ENCODE peak calls at places on chromosomes 5 and 9, in four cellular contexts. One of them, this sample, is unnamed.

GRCh38 chr5:56816546-56817081 is 1.3 kb downstream of the MAP3K1 start:
- DNase-seq in HL-60: peak; percentile 56
- DNase-seq in foreskin fibroblast: peak; percentile 41
- DNase-seq in HepG2: peak; percentile 84
- DNase-seq in this sample: peak; percentile 11

GRCh38 chr9:27421567-27421966 is 102.5 kb upstream of the IFNK start:
- DNase-seq in HL-60: no peak
- DNase-seq in foreskin fibroblast: no peak
- DNase-seq in HepG2: no peak
- DNase-seq in this sample: no peak

GRCh38 chr9:132977626-132978450 is 656 bp upstream of the GFI1B start:
- DNase-seq in HL-60: peak; percentile 71
- DNase-seq in foreskin fibroblast: peak; percentile 29
- DNase-seq in HepG2: peak; percentile 76
- DNase-seq in this sample: peak; percentile 30

GRCh38 chr5:170467000-170467707 is 36.7 kb upstream of the KCNIP1 start:
- DNase-seq in HL-60: no peak
- DNase-seq in foreskin fibroblast: peak; percentile 88
- DNase-seq in HepG2: no peak
- DNase-seq in this sample: peak; percentile 68

GRCh38 chr5:148912714-148913398 is 86.4 kb downstream of the ADRB2 start:
- DNase-seq in HL-60: no peak
- DNase-seq in foreskin fibroblast: peak; percentile 98
- DNase-seq in HepG2: peak; percentile 16
- DNase-seq in this sample: peak; percentile 99

GRCh38 chr9:1804128-1804865 is 210.8 kb upstream of the SMARCA2 start:
- DNase-seq in HL-60: no peak
- DNase-seq in foreskin fibroblast: no peak
- DNase-seq in HepG2: no peak
- DNase-seq in this sample: no peak

GRCh38 chr5:95823241-95823737 is 763 bp upstream of the GLRX start:
- DNase-seq in HL-60: no peak
- DNase-seq in foreskin fibroblast: no peak
- DNase-seq in HepG2: no peak
- DNase-seq in this sample: no peak

GRCh38 chr5:110769282-110769681 is 30.5 kb downstream of the SLC25A46 start:
- DNase-seq in HL-60: no peak
- DNase-seq in foreskin fibroblast: peak; percentile 76
- DNase-seq in HepG2: no peak
- DNase-seq in this sample: peak; percentile 21

GRCh38 chr9:131037336-131038255 is 28.6 kb downstream of the LAMC3 start:
- DNase-seq in HL-60: no peak
- DNase-seq in foreskin fibroblast: no peak
- DNase-seq in HepG2: no peak
- DNase-seq in this sample: peak; percentile 36

GRCh38 chr9:77981907-77982306 is 49.7 kb downstream of the GNAQ start:
- DNase-seq in HL-60: no peak
- DNase-seq in foreskin fibroblast: no peak
- DNase-seq in HepG2: no peak
- DNase-seq in this sample: no peak

GRCh38 chr5:133247881-133248642 is 196.2 kb downstream of the HSPA4 start:
- DNase-seq in HL-60: no peak
- DNase-seq in foreskin fibroblast: no peak
- DNase-seq in HepG2: peak; percentile 74
- DNase-seq in this sample: peak; percentile 24
- TF ChIP-seq CTCF in HL-60: no peak
- TF ChIP-seq CTCF in foreskin fibroblast: peak; percentile 26
- TF ChIP-seq CTCF in HepG2: peak; percentile 88
- TF ChIP-seq CTCF in this sample: peak; percentile 66

GRCh38 chr5:61256474-61256873 is 75.6 kb upstream of the ZSWIM6 start:
- DNase-seq in HL-60: no peak
- DNase-seq in foreskin fibroblast: no peak
- DNase-seq in HepG2: no peak
- DNase-seq in this sample: no peak
- TF ChIP-seq CTCF in HL-60: no peak
- TF ChIP-seq CTCF in foreskin fibroblast: no peak
- TF ChIP-seq CTCF in HepG2: no peak
- TF ChIP-seq CTCF in this sample: no peak

GRCh38 chr5:178662541-178662860 is 35.7 kb upstream of the CLK4 start:
- DNase-seq in HL-60: no peak
- DNase-seq in foreskin fibroblast: no peak
- DNase-seq in HepG2: no peak
- DNase-seq in this sample: no peak

GRCh38 chr5:178661836-178662540 is 35.1 kb upstream of the CLK4 start:
- DNase-seq in HL-60: no peak
- DNase-seq in foreskin fibroblast: no peak
- DNase-seq in HepG2: no peak
- DNase-seq in this sample: no peak

GRCh38 chr5:178667109-178667508 is 40.3 kb upstream of the CLK4 start:
- DNase-seq in HL-60: no peak
- DNase-seq in foreskin fibroblast: no peak
- DNase-seq in HepG2: no peak
- DNase-seq in this sample: no peak

GRCh38 chr5:178667685-178668084 is 40.8 kb upstream of the CLK4 start:
- DNase-seq in HL-60: no peak
- DNase-seq in foreskin fibroblast: no peak
- DNase-seq in HepG2: no peak
- DNase-seq in this sample: no peak

GRCh38 chr5:178664141-178664540 is 37.3 kb upstream of the CLK4 start:
- DNase-seq in HL-60: no peak
- DNase-seq in foreskin fibroblast: no peak
- DNase-seq in HepG2: no peak
- DNase-seq in this sample: no peak
- TF ChIP-seq CTCF in HL-60: no peak
- TF ChIP-seq CTCF in foreskin fibroblast: no peak
- TF ChIP-seq CTCF in HepG2: no peak
- TF ChIP-seq CTCF in this sample: no peak

GRCh38 chr5:54985301-54986268 is at the start of gene ESM1:
- DNase-seq in HL-60: no peak
- DNase-seq in foreskin fibroblast: peak; percentile 86
- DNase-seq in HepG2: no peak
- DNase-seq in this sample: peak; percentile 76
- TF ChIP-seq CTCF in HL-60: no peak
- TF ChIP-seq CTCF in foreskin fibroblast: no peak
- TF ChIP-seq CTCF in HepG2: no peak
- TF ChIP-seq CTCF in this sample: peak; percentile 37

GRCh38 chr9:98708933-98709911 is at the start of gene GABBR2:
- DNase-seq in HL-60: no peak
- DNase-seq in foreskin fibroblast: no peak
- DNase-seq in HepG2: no peak
- DNase-seq in this sample: no peak
- TF ChIP-seq CTCF in HL-60: no peak
- TF ChIP-seq CTCF in foreskin fibroblast: no peak
- TF ChIP-seq CTCF in HepG2: no peak
- TF ChIP-seq CTCF in this sample: no peak

GRCh38 chr5:137209232-137209810 is 289.8 kb downstream of the SPOCK1 start:
- DNase-seq in HL-60: no peak
- DNase-seq in foreskin fibroblast: no peak
- DNase-seq in HepG2: no peak
- DNase-seq in this sample: no peak

GRCh38 chr5:137207023-137207760 is 291.9 kb downstream of the SPOCK1 start:
- DNase-seq in HL-60: no peak
- DNase-seq in foreskin fibroblast: no peak
- DNase-seq in HepG2: no peak
- DNase-seq in this sample: no peak

GRCh38 chr5:137203011-137203632 is 296.0 kb downstream of the SPOCK1 start:
- DNase-seq in HL-60: no peak
- DNase-seq in foreskin fibroblast: no peak
- DNase-seq in HepG2: no peak
- DNase-seq in this sample: no peak

GRCh38 chr5:137205237-137205636 is 293.9 kb downstream of the SPOCK1 start:
- DNase-seq in HL-60: no peak
- DNase-seq in foreskin fibroblast: no peak
- DNase-seq in HepG2: no peak
- DNase-seq in this sample: no peak

GRCh38 chr5:137206030-137206715 is 293.0 kb downstream of the SPOCK1 start:
- DNase-seq in HL-60: no peak
- DNase-seq in foreskin fibroblast: no peak
- DNase-seq in HepG2: no peak
- DNase-seq in this sample: peak; percentile 63
- TF ChIP-seq CTCF in HL-60: no peak
- TF ChIP-seq CTCF in foreskin fibroblast: no peak
- TF ChIP-seq CTCF in HepG2: no peak
- TF ChIP-seq CTCF in this sample: peak; percentile 49

GRCh38 chr5:140827704-140828401 is at the start of gene PCDHA6:
- DNase-seq in HL-60: no peak
- DNase-seq in foreskin fibroblast: no peak
- DNase-seq in HepG2: no peak
- DNase-seq in this sample: no peak
- TF ChIP-seq CTCF in HL-60: no peak
- TF ChIP-seq CTCF in foreskin fibroblast: no peak
- TF ChIP-seq CTCF in HepG2: no peak
- TF ChIP-seq CTCF in this sample: no peak

This sample was measured in HFFc6.